ENCODE peak calls at places on chromosome 3, in ten cellular contexts. One of them, this sample, is unnamed.

GRCh38 chr3:58672451-58672850 is 5.9 kb upstream of the FAM3D start:
- DNase-seq in choroid plexus epithelial cell: no peak
- DNase-seq in WTC11: no peak
- DNase-seq in astrocyte of the spinal cord: no peak
- DNase-seq in OCI-LY7: no peak
- DNase-seq in dorsolateral prefrontal cortex: no peak
- DNase-seq in psoas muscle: no peak
- DNase-seq in A549: no peak
- DNase-seq in fibroblast of lung: no peak
- DNase-seq in suprapubic skin: no peak
- DNase-seq in this sample: no peak

GRCh38 chr3:177934001-177934891 is 602.0 kb upstream of the KCNMB2 start:
- DNase-seq in suprapubic skin: no peak
- DNase-seq in OCI-LY7: no peak
- DNase-seq in dorsolateral prefrontal cortex: no peak
- DNase-seq in fibroblast of lung: peak
- DNase-seq in WTC11: no peak
- DNase-seq in psoas muscle: peak
- DNase-seq in choroid plexus epithelial cell: peak
- DNase-seq in A549: peak
- DNase-seq in astrocyte of the spinal cord: peak
- DNase-seq in this sample: peak

GRCh38 chr3:44893097-44893496 is 18.7 kb downstream of the TGM4 start:
- DNase-seq in psoas muscle: no peak
- DNase-seq in suprapubic skin: no peak
- DNase-seq in astrocyte of the spinal cord: peak
- DNase-seq in dorsolateral prefrontal cortex: no peak
- DNase-seq in OCI-LY7: no peak
- DNase-seq in fibroblast of lung: peak
- DNase-seq in choroid plexus epithelial cell: peak
- DNase-seq in WTC11: no peak
- DNase-seq in A549: no peak
- DNase-seq in this sample: peak

GRCh38 chr3:127288921-127289645 is 1.2 kb upstream of the PRR20G start:
- DNase-seq in dorsolateral prefrontal cortex: no peak
- DNase-seq in OCI-LY7: peak
- DNase-seq in WTC11: peak
- DNase-seq in A549: no peak
- DNase-seq in choroid plexus epithelial cell: no peak
- DNase-seq in suprapubic skin: no peak
- DNase-seq in fibroblast of lung: no peak
- DNase-seq in psoas muscle: no peak
- DNase-seq in astrocyte of the spinal cord: no peak
- DNase-seq in this sample: no peak

GRCh38 chr3:27307566-27307965 is 61.6 kb downstream of the NEK10 start:
- DNase-seq in A549: no peak
- DNase-seq in psoas muscle: no peak
- DNase-seq in WTC11: no peak
- DNase-seq in OCI-LY7: no peak
- DNase-seq in astrocyte of the spinal cord: no peak
- DNase-seq in suprapubic skin: no peak
- DNase-seq in fibroblast of lung: no peak
- DNase-seq in choroid plexus epithelial cell: no peak
- DNase-seq in dorsolateral prefrontal cortex: no peak
- DNase-seq in this sample: no peak

GRCh38 chr3:187080799-187081450 is 58.4 kb downstream of the RPL39L start:
- DNase-seq in suprapubic skin: no peak
- DNase-seq in psoas muscle: no peak
- DNase-seq in OCI-LY7: no peak
- DNase-seq in WTC11: no peak
- DNase-seq in A549: no peak
- DNase-seq in astrocyte of the spinal cord: no peak
- DNase-seq in fibroblast of lung: no peak
- DNase-seq in choroid plexus epithelial cell: no peak
- DNase-seq in dorsolateral prefrontal cortex: no peak
- DNase-seq in this sample: no peak

GRCh38 chr3:66480666-66481065 is 20.2 kb downstream of the LRIG1 start:
- DNase-seq in OCI-LY7: peak
- DNase-seq in dorsolateral prefrontal cortex: no peak
- DNase-seq in suprapubic skin: no peak
- DNase-seq in WTC11: no peak
- DNase-seq in choroid plexus epithelial cell: no peak
- DNase-seq in fibroblast of lung: no peak
- DNase-seq in astrocyte of the spinal cord: peak
- DNase-seq in psoas muscle: no peak
- DNase-seq in A549: no peak
- DNase-seq in this sample: no peak

GRCh38 chr3:62378329-62378789 is 5.0 kb upstream of the FEZF2 start:
- DNase-seq in psoas muscle: no peak
- DNase-seq in choroid plexus epithelial cell: no peak
- DNase-seq in WTC11: peak
- DNase-seq in fibroblast of lung: no peak
- DNase-seq in suprapubic skin: no peak
- DNase-seq in dorsolateral prefrontal cortex: no peak
- DNase-seq in A549: no peak
- DNase-seq in astrocyte of the spinal cord: no peak
- DNase-seq in OCI-LY7: no peak
- DNase-seq in this sample: no peak

GRCh38 chr3:73500321-73500720 is 124.4 kb downstream of the PDZRN3 start:
- DNase-seq in fibroblast of lung: no peak
- DNase-seq in dorsolateral prefrontal cortex: no peak
- DNase-seq in psoas muscle: no peak
- DNase-seq in astrocyte of the spinal cord: no peak
- DNase-seq in suprapubic skin: no peak
- DNase-seq in choroid plexus epithelial cell: peak
- DNase-seq in WTC11: no peak
- DNase-seq in A549: no peak
- DNase-seq in OCI-LY7: no peak
- DNase-seq in this sample: no peak

GRCh38 chr3:150238995-150239612 is 169.0 kb upstream of the TSC22D2 start:
- DNase-seq in A549: peak
- DNase-seq in WTC11: peak
- DNase-seq in dorsolateral prefrontal cortex: no peak
- DNase-seq in choroid plexus epithelial cell: peak
- DNase-seq in OCI-LY7: no peak
- DNase-seq in psoas muscle: no peak
- DNase-seq in astrocyte of the spinal cord: no peak
- DNase-seq in fibroblast of lung: no peak
- DNase-seq in suprapubic skin: no peak
- DNase-seq in this sample: no peak

GRCh38 chr3:58066842-58067241 is 58.6 kb downstream of the FLNB start:
- DNase-seq in fibroblast of lung: peak
- DNase-seq in psoas muscle: no peak
- DNase-seq in suprapubic skin: no peak
- DNase-seq in choroid plexus epithelial cell: no peak
- DNase-seq in A549: no peak
- DNase-seq in OCI-LY7: no peak
- DNase-seq in dorsolateral prefrontal cortex: no peak
- DNase-seq in astrocyte of the spinal cord: peak
- DNase-seq in WTC11: no peak
- DNase-seq in this sample: no peak

DNA sequence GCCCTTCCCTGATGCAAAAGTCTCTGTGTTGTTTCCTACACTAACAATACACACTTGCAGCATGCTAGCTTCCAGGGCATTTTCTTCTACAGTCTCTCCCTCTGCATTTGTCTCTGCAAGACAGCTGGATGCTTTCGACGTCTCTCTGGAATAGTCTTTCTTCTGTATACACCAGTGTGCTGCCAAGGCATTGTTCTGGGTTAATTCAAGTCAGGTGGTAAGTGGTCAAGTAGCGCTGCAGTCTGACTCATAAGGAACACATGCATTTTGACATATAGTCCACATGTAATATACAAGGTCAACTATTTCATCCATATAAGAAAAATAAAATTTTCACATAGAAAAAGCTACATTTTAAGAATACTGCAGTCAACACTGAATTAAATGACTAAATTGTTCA is 92.7 kb downstream of the MYLK start:
- DNase-seq in suprapubic skin: no peak
- DNase-seq in psoas muscle: no peak
- DNase-seq in OCI-LY7: no peak
- DNase-seq in fibroblast of lung: peak
- DNase-seq in astrocyte of the spinal cord: peak
- DNase-seq in choroid plexus epithelial cell: peak
- DNase-seq in A549: no peak
- DNase-seq in dorsolateral prefrontal cortex: no peak
- DNase-seq in WTC11: no peak
- DNase-seq in this sample: no peak
- TF ChIP-seq CTCF in suprapubic skin: no peak
- TF ChIP-seq CTCF in psoas muscle: no peak
- TF ChIP-seq CTCF in OCI-LY7: no peak
- TF ChIP-seq CTCF in fibroblast of lung: no peak
- TF ChIP-seq CTCF in astrocyte of the spinal cord: no peak
- TF ChIP-seq CTCF in choroid plexus epithelial cell: no peak
- TF ChIP-seq CTCF in A549: no peak
- TF ChIP-seq CTCF in dorsolateral prefrontal cortex: no peak
- TF ChIP-seq CTCF in WTC11: no peak
- TF ChIP-seq CTCF in this sample: no peak

DNA sequence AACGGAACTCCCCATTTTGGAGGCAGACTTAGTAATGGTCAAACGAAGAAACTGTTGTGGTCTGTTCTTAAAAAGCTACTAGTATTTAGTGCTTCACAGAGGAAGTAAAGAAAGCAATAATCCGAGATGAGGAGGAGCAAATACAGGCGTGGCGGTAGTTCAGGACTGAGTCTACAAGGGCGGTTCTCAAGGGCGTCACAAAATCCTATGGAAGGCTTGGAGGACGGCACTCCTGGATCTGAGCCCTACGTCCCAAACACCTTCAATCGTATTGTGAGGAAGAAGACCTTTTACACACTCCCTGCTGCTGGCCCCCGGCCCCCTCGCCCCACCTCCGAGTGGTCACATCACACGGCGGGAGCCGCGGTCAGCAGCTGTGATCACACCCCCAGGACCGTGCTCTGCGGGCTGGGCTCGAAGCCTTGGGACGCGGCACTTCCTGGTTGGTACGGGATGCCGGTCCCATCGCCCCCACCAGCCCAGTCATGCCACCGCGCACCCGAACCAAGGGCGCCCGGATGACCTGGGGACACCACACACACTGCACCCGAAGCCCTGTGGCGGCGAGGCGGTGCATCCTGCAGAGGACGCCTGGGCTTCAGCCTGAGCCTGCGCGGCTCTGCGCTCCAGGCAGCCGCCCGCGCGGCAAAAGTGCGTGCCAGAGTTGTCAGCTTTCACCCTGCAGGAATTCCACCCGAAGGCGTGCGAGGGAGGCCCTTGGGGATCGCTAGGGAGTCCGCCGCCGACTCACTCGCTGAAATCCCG is 588 bp downstream of the PLD1 start:
- DNase-seq in WTC11: peak
- DNase-seq in dorsolateral prefrontal cortex: peak
- DNase-seq in OCI-LY7: no peak
- DNase-seq in choroid plexus epithelial cell: peak
- DNase-seq in astrocyte of the spinal cord: peak
- DNase-seq in fibroblast of lung: peak
- DNase-seq in suprapubic skin: peak
- DNase-seq in psoas muscle: peak
- DNase-seq in A549: peak
- DNase-seq in this sample: no peak
- TF ChIP-seq CTCF in WTC11: no peak
- TF ChIP-seq CTCF in dorsolateral prefrontal cortex: peak
- TF ChIP-seq CTCF in OCI-LY7: no peak
- TF ChIP-seq CTCF in choroid plexus epithelial cell: peak
- TF ChIP-seq CTCF in astrocyte of the spinal cord: no peak
- TF ChIP-seq CTCF in fibroblast of lung: peak
- TF ChIP-seq CTCF in suprapubic skin: no peak
- TF ChIP-seq CTCF in psoas muscle: peak
- TF ChIP-seq CTCF in A549: no peak
- TF ChIP-seq CTCF in this sample: no peak

DNA sequence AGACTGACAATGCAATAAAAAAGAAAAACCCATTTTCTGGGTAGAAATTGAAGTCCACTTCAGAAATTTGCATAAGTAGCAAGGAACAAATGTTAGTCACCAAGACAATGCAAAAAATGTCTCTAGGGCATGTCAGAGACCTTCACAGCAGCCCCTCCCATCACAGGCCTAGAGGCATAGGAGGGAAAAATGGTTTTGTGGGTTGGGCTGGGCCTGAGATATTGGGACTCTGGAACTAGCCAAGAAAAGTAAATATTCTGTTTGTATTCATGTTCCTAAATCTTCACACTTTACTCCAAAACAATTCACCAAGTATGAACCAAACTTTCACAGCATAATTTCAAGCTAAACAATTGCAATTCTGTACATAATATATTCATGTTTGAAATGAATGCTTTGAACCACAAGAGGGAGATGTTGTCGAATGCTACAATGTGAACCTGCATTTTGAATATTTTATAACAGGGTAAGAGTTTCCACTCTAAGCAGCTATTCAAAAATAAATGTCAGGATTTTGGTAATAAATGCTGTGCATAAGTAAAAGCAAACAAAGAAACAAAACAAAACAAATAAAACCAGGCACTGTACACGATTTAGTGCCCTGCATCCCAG is 429.2 kb downstream of the OTOL1 start:
- DNase-seq in OCI-LY7: no peak
- DNase-seq in astrocyte of the spinal cord: no peak
- DNase-seq in WTC11: no peak
- DNase-seq in dorsolateral prefrontal cortex: no peak
- DNase-seq in fibroblast of lung: peak
- DNase-seq in choroid plexus epithelial cell: peak
- DNase-seq in A549: no peak
- DNase-seq in suprapubic skin: no peak
- DNase-seq in psoas muscle: no peak
- DNase-seq in this sample: no peak
- TF ChIP-seq CTCF in OCI-LY7: no peak
- TF ChIP-seq CTCF in astrocyte of the spinal cord: no peak
- TF ChIP-seq CTCF in WTC11: no peak
- TF ChIP-seq CTCF in dorsolateral prefrontal cortex: no peak
- TF ChIP-seq CTCF in fibroblast of lung: no peak
- TF ChIP-seq CTCF in choroid plexus epithelial cell: peak
- TF ChIP-seq CTCF in A549: no peak
- TF ChIP-seq CTCF in suprapubic skin: no peak
- TF ChIP-seq CTCF in psoas muscle: no peak
- TF ChIP-seq CTCF in this sample: no peak

GRCh38 chr3:166265153-166265552 is 427.9 kb upstream of the BCHE start:
- DNase-seq in fibroblast of lung: no peak
- DNase-seq in OCI-LY7: no peak
- DNase-seq in choroid plexus epithelial cell: no peak
- DNase-seq in astrocyte of the spinal cord: no peak
- DNase-seq in WTC11: no peak
- DNase-seq in psoas muscle: no peak
- DNase-seq in A549: no peak
- DNase-seq in suprapubic skin: no peak
- DNase-seq in dorsolateral prefrontal cortex: no peak
- DNase-seq in this sample: no peak

GRCh38 chr3:166257715-166258114 is 420.5 kb upstream of the BCHE start:
- DNase-seq in choroid plexus epithelial cell: no peak
- DNase-seq in dorsolateral prefrontal cortex: no peak
- DNase-seq in suprapubic skin: no peak
- DNase-seq in OCI-LY7: no peak
- DNase-seq in psoas muscle: no peak
- DNase-seq in fibroblast of lung: no peak
- DNase-seq in A549: no peak
- DNase-seq in WTC11: no peak
- DNase-seq in astrocyte of the spinal cord: no peak
- DNase-seq in this sample: no peak

DNA sequence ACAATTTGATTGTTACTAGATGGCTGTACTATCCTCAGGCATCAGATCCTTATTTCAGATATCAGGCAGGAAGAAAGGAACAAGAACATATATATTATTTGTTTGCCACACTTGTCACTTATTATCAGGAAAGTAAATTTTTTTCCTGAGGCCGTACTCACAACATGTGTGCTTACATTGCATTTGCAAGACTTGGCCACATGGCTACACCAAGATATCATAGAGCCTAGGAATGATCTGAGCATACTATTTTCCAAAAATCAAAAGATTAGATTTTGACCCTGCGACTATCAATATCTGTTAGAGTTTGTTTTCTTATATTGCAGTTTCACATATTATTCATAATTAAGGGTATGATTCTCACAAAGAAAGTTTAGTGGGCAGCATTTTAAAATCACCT is 426.2 kb upstream of the BCHE start:
- DNase-seq in OCI-LY7: no peak
- DNase-seq in psoas muscle: no peak
- DNase-seq in suprapubic skin: no peak
- DNase-seq in choroid plexus epithelial cell: peak
- DNase-seq in dorsolateral prefrontal cortex: no peak
- DNase-seq in fibroblast of lung: peak
- DNase-seq in A549: no peak
- DNase-seq in astrocyte of the spinal cord: no peak
- DNase-seq in WTC11: no peak
- DNase-seq in this sample: no peak
- TF ChIP-seq CTCF in OCI-LY7: no peak
- TF ChIP-seq CTCF in psoas muscle: no peak
- TF ChIP-seq CTCF in suprapubic skin: no peak
- TF ChIP-seq CTCF in choroid plexus epithelial cell: no peak
- TF ChIP-seq CTCF in dorsolateral prefrontal cortex: no peak
- TF ChIP-seq CTCF in fibroblast of lung: peak
- TF ChIP-seq CTCF in A549: no peak
- TF ChIP-seq CTCF in astrocyte of the spinal cord: peak
- TF ChIP-seq CTCF in WTC11: no peak
- TF ChIP-seq CTCF in this sample: peak

This sample was measured in epithelial cell of proximal tubule.